ENCODE peak calls at places on chromosomes 11 and 22, in nine cellular contexts. D is activated CD4-positive, alpha-beta T cell treated with anti-CD3 and anti-CD28 coated beads, Interleukin-2, amount 50 U/mL, for 1 hour; O is A172; C is B cell; U is stromal cell of bone marrow; F is mucosa of gallbladder; N is astrocyte of the cerebellum; E is neural crest cell; H is endothelial cell. G is an unnamed sample.

GRCh38 chr11:131408011-131408640 is 37.7 kb downstream of the NTM start:
- DNase-seq in O (peak; percentile 13), H (peak; percentile 69), D (no peak), N (no peak), U (peak; percentile 13), C (no peak), F (peak; percentile 41), E (peak; percentile 47), G (no peak)

GRCh38 chr11:71249301-71249700 is 3.1 kb downstream of the SHANK2 start:
- DNase-seq in N (no peak), H (no peak), F (no peak), O (no peak), D (no peak), C (no peak), U (no peak), E (no peak), G (no peak)

GRCh38 chr11:134481135-134481534 is 69.1 kb upstream of the B3GAT1 start:
- DNase-seq in H (no peak), N (no peak), D (no peak), U (no peak), E (no peak), O (no peak), F (no peak), C (no peak), G (no peak)

GRCh38 chr11:73157141-73158010 is 15.3 kb upstream of the FCHSD2 start:
- DNase-seq in O (peak; percentile 61), H (no peak), C (peak; percentile 65), D (no peak), N (no peak), E (no peak), U (peak; percentile 33), F (peak; percentile 45), G (no peak)

GRCh38 chr11:125512106-125512505 is 16.0 kb upstream of the FEZ1 start:
- DNase-seq in D (no peak), H (no peak), U (no peak), E (no peak), N (no peak), F (no peak), C (no peak), O (no peak), G (no peak)

GRCh38 chr11:120013325-120014250 is 124.3 kb downstream of the TRIM29 start:
- DNase-seq in O (no peak), D (no peak), F (peak; percentile 24), E (peak; percentile 50), C (no peak), H (peak; percentile 72), U (peak; percentile 2), N (no peak), G (peak; percentile 55)

GRCh38 chr22:28229566-28230483 is 310.8 kb upstream of the PITPNB start:
- DNase-seq in H (no peak), U (peak; percentile 60), C (no peak), E (no peak), F (no peak), D (no peak), N (no peak), O (no peak), G (no peak)

GRCh38 chr11:113895367-113896155 is 9.0 kb upstream of the HTR3B start:
- DNase-seq in F (no peak), D (no peak), H (no peak), O (no peak), U (no peak), N (no peak), E (no peak), C (no peak), G (no peak)

GRCh38 chr11:67354314-67355022 is 1.1 kb upstream of the POLD4 start:
- DNase-seq in N (no peak), O (peak; percentile 98), U (peak; percentile 97), D (no peak), C (no peak), F (peak; percentile 77), H (no peak), E (no peak), G (peak; percentile 68)

GRCh38 chr11:134120921-134121526 is 52.2 kb downstream of the JAM3 start:
- DNase-seq in C (no peak), H (peak; percentile 39), F (no peak), N (no peak), D (no peak), E (no peak), U (no peak), O (no peak), G (no peak)

GRCh38 chr11:64540426-64540825 is 50.6 kb upstream of the SLC22A12 start:
- DNase-seq in H (no peak), D (no peak), N (no peak), F (no peak), C (no peak), E (no peak), U (no peak), O (no peak), G (no peak)

GRCh38 chr11:8031248-8032115 is 44.3 kb downstream of the EIF3F start:
- DNase-seq in E (no peak), N (no peak), D (no peak), H (no peak), U (no peak), O (no peak), C (no peak), F (no peak), G (no peak)

GRCh38 chr11:30395751-30396150 is 72.8 kb downstream of the ARL14EP start:
- DNase-seq in H (no peak), F (no peak), E (no peak), U (no peak), D (no peak), O (no peak), N (no peak), C (no peak), G (no peak)

G was measured in ureter.